ENCODE peak calls at places on chromosomes 1 and 21, in nine cellular contexts. One of them, this sample, is unnamed.

GRCh38 chr1:216502528-216503162 is 79.4 kb upstream of the USH2A start:
- DNase-seq in right lobe of liver: no peak
- DNase-seq in tibial artery: no peak
- DNase-seq in pancreas: no peak
- DNase-seq in hepatocyte: no peak
- DNase-seq in PC-3: no peak
- DNase-seq in ovary: no peak
- DNase-seq in IMR-90: peak; percentile 8
- DNase-seq in breast epithelium: no peak
- DNase-seq in this sample: no peak

GRCh38 chr1:109256971-109257681 is 7.8 kb downstream of the CELSR2 start:
- DNase-seq in right lobe of liver: no peak
- DNase-seq in PC-3: peak; percentile 84
- DNase-seq in breast epithelium: no peak
- DNase-seq in hepatocyte: no peak
- DNase-seq in pancreas: no peak
- DNase-seq in IMR-90: peak; percentile 53
- DNase-seq in ovary: no peak
- DNase-seq in tibial artery: no peak
- DNase-seq in this sample: no peak

GRCh38 chr21:42580793-42581201 is 67.1 kb downstream of the SLC37A1 start:
- DNase-seq in pancreas: no peak
- DNase-seq in hepatocyte: no peak
- DNase-seq in right lobe of liver: peak; percentile 43
- DNase-seq in PC-3: no peak
- DNase-seq in breast epithelium: peak; percentile 46
- DNase-seq in ovary: no peak
- DNase-seq in tibial artery: peak; percentile 40
- DNase-seq in IMR-90: no peak
- DNase-seq in this sample: no peak

GRCh38 chr1:118716775-118717174 is 271.4 kb downstream of the TBX15 start:
- DNase-seq in tibial artery: no peak
- DNase-seq in hepatocyte: peak; percentile 6
- DNase-seq in pancreas: no peak
- DNase-seq in right lobe of liver: no peak
- DNase-seq in ovary: no peak
- DNase-seq in PC-3: peak; percentile 21
- DNase-seq in IMR-90: no peak
- DNase-seq in breast epithelium: no peak
- DNase-seq in this sample: no peak

GRCh38 chr1:184287001-184287400 is 99.8 kb upstream of the C1orf21 start:
- DNase-seq in right lobe of liver: no peak
- DNase-seq in tibial artery: no peak
- DNase-seq in IMR-90: peak; percentile 48
- DNase-seq in ovary: no peak
- DNase-seq in PC-3: no peak
- DNase-seq in breast epithelium: no peak
- DNase-seq in pancreas: no peak
- DNase-seq in hepatocyte: no peak
- DNase-seq in this sample: no peak

GRCh38 chr1:221766210-221766609 is 24.3 kb upstream of the DUSP10 start:
- DNase-seq in right lobe of liver: no peak
- DNase-seq in tibial artery: no peak
- DNase-seq in ovary: no peak
- DNase-seq in PC-3: no peak
- DNase-seq in IMR-90: peak; percentile 83
- DNase-seq in hepatocyte: no peak
- DNase-seq in pancreas: no peak
- DNase-seq in breast epithelium: no peak
- DNase-seq in this sample: no peak

GRCh38 chr1:85607126-85607912 is 26.8 kb downstream of the CCN1 start:
- DNase-seq in hepatocyte: peak; percentile 81
- DNase-seq in ovary: no peak
- DNase-seq in pancreas: no peak
- DNase-seq in PC-3: peak; percentile 99
- DNase-seq in IMR-90: peak; percentile 100
- DNase-seq in tibial artery: no peak
- DNase-seq in right lobe of liver: no peak
- DNase-seq in breast epithelium: no peak
- DNase-seq in this sample: no peak

GRCh38 chr21:32333953-32334673 is 35.5 kb downstream of the MRAP start:
- DNase-seq in IMR-90: no peak
- DNase-seq in ovary: no peak
- DNase-seq in right lobe of liver: no peak
- DNase-seq in PC-3: no peak
- DNase-seq in breast epithelium: no peak
- DNase-seq in pancreas: no peak
- DNase-seq in tibial artery: peak; percentile 45
- DNase-seq in hepatocyte: no peak
- DNase-seq in this sample: no peak

GRCh38 chr1:97906567-97907228 is 14.1 kb downstream of the DPYD start:
- DNase-seq in breast epithelium: no peak
- DNase-seq in tibial artery: peak; percentile 67
- DNase-seq in hepatocyte: no peak
- DNase-seq in ovary: no peak
- DNase-seq in PC-3: peak; percentile 71
- DNase-seq in IMR-90: peak; percentile 90
- DNase-seq in right lobe of liver: no peak
- DNase-seq in pancreas: no peak
- DNase-seq in this sample: peak; percentile 39

GRCh38 chr1:100070201-100070939 is 62.4 kb downstream of the SASS6 start:
- DNase-seq in IMR-90: no peak
- DNase-seq in tibial artery: no peak
- DNase-seq in PC-3: no peak
- DNase-seq in ovary: no peak
- DNase-seq in right lobe of liver: no peak
- DNase-seq in pancreas: no peak
- DNase-seq in breast epithelium: no peak
- DNase-seq in hepatocyte: no peak
- DNase-seq in this sample: no peak

GRCh38 chr1:76998582-76999189 is 131.4 kb downstream of the ST6GALNAC5 start:
- DNase-seq in pancreas: no peak
- DNase-seq in tibial artery: no peak
- DNase-seq in PC-3: peak; percentile 96
- DNase-seq in breast epithelium: no peak
- DNase-seq in hepatocyte: no peak
- DNase-seq in IMR-90: peak; percentile 62
- DNase-seq in ovary: no peak
- DNase-seq in right lobe of liver: no peak
- DNase-seq in this sample: no peak

GRCh38 chr1:111131693-111132092 is 8.2 kb downstream of the DRAM2 start:
- DNase-seq in breast epithelium: no peak
- DNase-seq in pancreas: no peak
- DNase-seq in ovary: no peak
- DNase-seq in IMR-90: no peak
- DNase-seq in tibial artery: no peak
- DNase-seq in hepatocyte: no peak
- DNase-seq in PC-3: no peak
- DNase-seq in right lobe of liver: no peak
- DNase-seq in this sample: no peak

GRCh38 chr1:247268390-247269045 is 12.6 kb downstream of the VN1R5 start:
- DNase-seq in breast epithelium: no peak
- DNase-seq in tibial artery: no peak
- DNase-seq in right lobe of liver: peak; percentile 73
- DNase-seq in IMR-90: peak; percentile 13
- DNase-seq in pancreas: no peak
- DNase-seq in ovary: no peak
- DNase-seq in hepatocyte: no peak
- DNase-seq in PC-3: no peak
- DNase-seq in this sample: no peak

DNA sequence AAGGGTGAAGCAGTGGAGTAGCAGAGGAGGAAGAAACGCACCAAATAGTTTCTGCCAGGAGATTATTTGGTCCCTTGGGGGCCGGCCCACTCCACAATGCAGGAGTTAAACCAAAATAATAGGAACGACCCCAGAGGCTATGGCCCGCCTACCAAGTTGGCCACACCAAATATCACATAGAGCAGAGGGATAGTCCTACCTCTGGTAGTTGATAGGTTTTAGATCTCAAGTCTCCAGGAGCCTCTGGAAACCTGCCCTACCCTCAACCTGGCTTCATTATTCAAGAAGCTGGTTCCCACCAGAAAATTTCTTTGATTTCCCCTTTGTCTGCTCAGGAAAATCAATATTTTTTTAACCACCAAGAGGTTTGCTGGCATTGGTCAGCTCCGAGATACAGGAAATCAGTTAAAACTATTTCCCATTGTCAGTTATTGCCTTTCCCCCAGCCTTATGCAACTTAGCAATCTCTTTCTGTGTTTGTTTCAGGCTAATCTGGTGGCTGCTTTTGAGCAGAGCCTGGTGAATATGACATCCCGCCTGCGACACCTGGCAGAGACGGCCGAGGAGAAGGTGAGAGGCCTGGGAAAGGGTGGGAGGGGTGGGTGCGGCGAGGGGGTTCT is 35.5 kb upstream of the IPO9 start:
- DNase-seq in ovary: no peak
- DNase-seq in PC-3: no peak
- DNase-seq in right lobe of liver: no peak
- DNase-seq in pancreas: no peak
- DNase-seq in hepatocyte: no peak
- DNase-seq in IMR-90: no peak
- DNase-seq in tibial artery: no peak
- DNase-seq in breast epithelium: no peak
- DNase-seq in this sample: no peak
- TF ChIP-seq CTCF in ovary: no peak
- TF ChIP-seq CTCF in PC-3: no peak
- TF ChIP-seq CTCF in right lobe of liver: no peak
- TF ChIP-seq CTCF in pancreas: no peak
- TF ChIP-seq CTCF in hepatocyte: no peak
- TF ChIP-seq CTCF in IMR-90: no peak
- TF ChIP-seq CTCF in tibial artery: no peak
- TF ChIP-seq CTCF in breast epithelium: no peak
- TF ChIP-seq CTCF in this sample: no peak

GRCh38 chr1:248359415-248359814 is 2.0 kb upstream of the OR2T4 start:
- DNase-seq in right lobe of liver: no peak
- DNase-seq in hepatocyte: no peak
- DNase-seq in ovary: no peak
- DNase-seq in tibial artery: no peak
- DNase-seq in IMR-90: no peak
- DNase-seq in PC-3: no peak
- DNase-seq in breast epithelium: no peak
- DNase-seq in pancreas: no peak
- DNase-seq in this sample: no peak

GRCh38 chr1:248366609-248367008 is 5.1 kb downstream of the OR2T4 start:
- DNase-seq in PC-3: no peak
- DNase-seq in IMR-90: no peak
- DNase-seq in hepatocyte: no peak
- DNase-seq in tibial artery: no peak
- DNase-seq in breast epithelium: no peak
- DNase-seq in right lobe of liver: no peak
- DNase-seq in pancreas: no peak
- DNase-seq in ovary: no peak
- DNase-seq in this sample: no peak

DNA sequence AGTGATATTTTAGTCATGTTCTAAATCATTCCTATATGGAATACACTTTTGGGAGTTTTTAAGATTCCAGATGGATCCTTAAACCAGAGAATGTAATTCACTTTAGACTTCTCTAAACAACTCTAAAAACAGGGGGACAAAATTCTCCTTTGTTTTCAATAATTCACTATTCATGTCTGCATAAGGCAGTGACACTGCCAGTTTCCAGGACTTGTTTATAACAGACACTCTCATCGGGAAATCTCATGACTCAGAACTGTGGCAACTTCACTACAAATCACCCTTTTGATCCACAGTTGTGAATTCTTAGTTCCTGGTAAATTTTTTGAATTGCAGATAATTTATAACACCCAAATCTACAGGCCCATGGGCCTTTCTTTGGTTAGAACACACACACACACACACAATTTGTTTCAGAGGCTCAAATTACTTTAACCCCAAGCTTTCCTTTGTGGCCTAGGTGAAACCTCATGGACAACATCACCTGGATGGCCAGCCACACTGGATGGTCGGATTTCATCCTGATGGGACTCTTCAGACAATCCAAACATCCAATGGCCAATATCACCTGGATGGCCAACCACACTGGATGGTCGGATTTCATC is at the start of gene OR2T4:
- DNase-seq in ovary: no peak
- DNase-seq in right lobe of liver: no peak
- DNase-seq in tibial artery: no peak
- DNase-seq in IMR-90: no peak
- DNase-seq in PC-3: no peak
- DNase-seq in breast epithelium: no peak
- DNase-seq in pancreas: no peak
- DNase-seq in hepatocyte: no peak
- DNase-seq in this sample: no peak
- H3K9me3 ChIP-seq in ovary: no peaks in the 10 kb centered on the region
- H3K9me3 ChIP-seq in right lobe of liver: no peaks in the 10 kb centered on the region
- H3K9me3 ChIP-seq in tibial artery: no peaks in the 10 kb centered on the region
- H3K9me3 ChIP-seq in IMR-90: peaks cover 17% of the 10 kb centered on the region
- H3K9me3 ChIP-seq in PC-3: peaks cover 6% of the 10 kb centered on the region
- H3K9me3 ChIP-seq in breast epithelium: no peaks in the 10 kb centered on the region
- H3K9me3 ChIP-seq in pancreas: no peaks in the 10 kb centered on the region
- H3K9me3 ChIP-seq in hepatocyte: no peaks in the 10 kb centered on the region
- H3K9me3 ChIP-seq in this sample: peaks cover 14% of the 10 kb centered on the region

DNA sequence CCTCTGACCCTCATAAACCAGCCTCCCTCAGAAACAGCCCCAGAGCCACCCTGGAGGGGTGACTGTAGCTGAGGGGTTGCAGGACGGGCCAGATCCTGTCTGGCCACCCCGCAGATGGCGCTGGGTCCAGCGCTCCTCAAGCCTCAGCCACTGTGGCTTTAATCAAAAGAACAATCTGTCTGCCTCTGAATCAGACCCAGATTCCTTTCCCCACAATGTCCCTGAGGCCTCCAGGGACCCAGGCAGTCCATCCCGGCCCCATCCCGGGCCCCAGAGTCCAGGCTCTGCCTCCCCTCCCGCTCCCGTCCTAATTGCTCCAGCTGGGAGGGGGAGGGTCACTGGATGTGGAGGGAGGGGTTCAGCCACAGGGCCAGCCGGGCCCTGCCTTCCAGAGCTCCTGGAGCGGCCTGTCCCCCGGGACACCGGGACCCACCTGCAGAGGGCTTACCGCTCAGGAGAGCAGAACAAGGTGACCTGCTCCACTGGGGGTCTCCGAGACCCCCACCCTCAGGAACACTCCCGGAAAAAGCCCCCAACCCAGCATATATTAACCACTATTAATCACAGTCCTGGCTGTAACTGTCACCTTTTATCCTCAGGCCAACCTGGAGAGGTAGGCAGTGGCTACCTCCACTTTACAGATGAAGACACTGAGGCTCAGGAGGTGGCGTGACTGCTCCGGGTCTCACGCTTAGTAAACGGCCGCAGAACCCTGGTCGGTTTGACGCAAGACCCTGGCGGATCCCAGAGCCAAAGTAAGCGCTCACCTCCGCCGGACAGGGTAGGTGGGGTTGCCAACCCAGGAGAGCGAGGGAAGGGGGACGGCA is 807 bp upstream of the FBLIM1 start:
- DNase-seq in pancreas: no peak
- DNase-seq in IMR-90: peak; percentile 12
- DNase-seq in tibial artery: peak; percentile 84
- DNase-seq in right lobe of liver: no peak
- DNase-seq in breast epithelium: no peak
- DNase-seq in hepatocyte: peak; percentile 86
- DNase-seq in ovary: no peak
- DNase-seq in PC-3: peak; percentile 34
- DNase-seq in this sample: no peak
- H3K4me1 ChIP-seq in pancreas: no peaks in the 10 kb centered on the region
- H3K4me1 ChIP-seq in IMR-90: peaks cover 17% of the 10 kb centered on the region
- H3K4me1 ChIP-seq in tibial artery: peaks cover 58% of the 10 kb centered on the region
- H3K4me1 ChIP-seq in right lobe of liver: peaks cover 6% of the 10 kb centered on the region
- H3K4me1 ChIP-seq in breast epithelium: peaks cover 22% of the 10 kb centered on the region
- H3K4me1 ChIP-seq in hepatocyte: peaks cover 42% of the 10 kb centered on the region
- H3K4me1 ChIP-seq in ovary: peaks cover 12% of the 10 kb centered on the region
- H3K4me1 ChIP-seq in PC-3: peaks cover 41% of the 10 kb centered on the region
- H3K4me1 ChIP-seq in this sample: peaks cover 63% of the 10 kb centered on the region

GRCh38 chr1:209805875-209806760 is at the start of gene IRF6:
- DNase-seq in IMR-90: peak; percentile 51
- DNase-seq in right lobe of liver: peak; percentile 93
- DNase-seq in pancreas: peak; percentile 98
- DNase-seq in breast epithelium: peak; percentile 97
- DNase-seq in PC-3: peak; percentile 99
- DNase-seq in tibial artery: peak; percentile 84
- DNase-seq in hepatocyte: peak; percentile 97
- DNase-seq in ovary: peak; percentile 81
- DNase-seq in this sample: peak; percentile 75
- TF ChIP-seq CTCF in IMR-90: no peak
- TF ChIP-seq CTCF in right lobe of liver: no peak
- TF ChIP-seq CTCF in pancreas: no peak
- TF ChIP-seq CTCF in breast epithelium: no peak
- TF ChIP-seq CTCF in PC-3: no peak
- TF ChIP-seq CTCF in tibial artery: no peak
- TF ChIP-seq CTCF in hepatocyte: no peak
- TF ChIP-seq CTCF in ovary: no peak
- TF ChIP-seq CTCF in this sample: no peak